ENCODE peak calls at places on chromosomes 3 and 15, in eight cellular contexts. B is adrenal gland; C is PC-9; A is KG1; O is heart right ventricle; Z is COR-L47; E is activated CD8-positive, alpha-beta memory T cell treated with anti-CD3 and anti-CD28 coated beads for 1 hour; N is stimulated activated naive CD8-positive, alpha-beta T cell treated with anti-CD3 and anti-CD28 coated beads, Interleukin-15, amount 100 ng/mL, for 72 hours. K is an unnamed sample.

GRCh38 chr15:72117448-72117697 is 577 bp downstream of the MYO9A start:
- DNase-seq in B (peak), O (peak), A (no peak), N (peak), C (peak), E (peak), Z (no peak), K (peak)

GRCh38 chr3:133121471-133121870 is 83.3 kb downstream of the TMEM108 start:
- DNase-seq in N (no peak), A (no peak), E (no peak), O (no peak), C (no peak), B (no peak), Z (no peak), K (no peak)

GRCh38 chr3:23877324-23877980 is 39.3 kb downstream of the NKIRAS1 start:
- DNase-seq in B (peak), C (peak), N (no peak), A (no peak), E (no peak), Z (no peak), O (no peak), K (no peak)

GRCh38 chr15:61226313-61227250 is 2.5 kb downstream of the RORA start:
- DNase-seq in E (no peak), O (no peak), B (peak), A (no peak), N (no peak), Z (no peak), C (no peak), K (no peak)

GRCh38 chr3:78801923-78802587 is 965.7 kb downstream of the ROBO1 start:
- DNase-seq in O (no peak), A (no peak), Z (no peak), B (no peak), C (no peak), E (no peak), N (no peak), K (no peak)

GRCh38 chr3:141845407-141846049 is 30.9 kb upstream of the ATP1B3 start:
- DNase-seq in B (no peak), E (no peak), Z (no peak), N (peak), O (no peak), A (no peak), C (no peak), K (no peak)

GRCh38 chr3:38311474-38311873 is 29.4 kb downstream of the SLC22A14 start:
- DNase-seq in Z (no peak), E (no peak), C (no peak), B (no peak), A (no peak), N (no peak), O (no peak), K (no peak)

GRCh38 chr15:64216722-64217428 is 54.1 kb upstream of the PPIB start:
- DNase-seq in C (no peak), E (no peak), B (peak), A (no peak), N (no peak), O (peak), Z (peak), K (no peak)

GRCh38 chr3:189629803-189630455 is 1.3 kb upstream of the TP63 start:
- DNase-seq in B (no peak), C (no peak), O (peak), A (no peak), N (no peak), E (no peak), Z (no peak), K (no peak)

GRCh38 chr3:72338082-72338941 is 509.9 kb downstream of the SHQ1 start:
- DNase-seq in N (peak), O (no peak), Z (no peak), A (no peak), E (no peak), C (no peak), B (no peak), K (peak)

GRCh38 chr15:57857871-57858270 is 151.4 kb downstream of the POLR2M start:
- DNase-seq in B (no peak), Z (no peak), O (no peak), C (no peak), A (no peak), E (no peak), N (no peak), K (no peak)

GRCh38 chr3:101155828-101156227 is 162.6 kb upstream of the ABI3BP start:
- DNase-seq in C (no peak), O (no peak), Z (no peak), A (no peak), N (no peak), B (no peak), E (no peak), K (no peak)

GRCh38 chr15:39261397-39261796 is 319.5 kb upstream of the THBS1 start:
- DNase-seq in B (no peak), N (no peak), E (no peak), O (no peak), C (no peak), A (no peak), Z (no peak), K (no peak)

GRCh38 chr3:123871946-123872345 is 12.2 kb downstream of the MYLK start:
- DNase-seq in B (no peak), C (no peak), N (no peak), O (no peak), A (no peak), E (no peak), Z (peak), K (no peak)

GRCh38 chr3:197068077-197068476 is 38.5 kb upstream of the MELTF start:
- DNase-seq in E (no peak), B (no peak), N (no peak), C (no peak), O (no peak), A (no peak), Z (no peak), K (no peak)

GRCh38 chr3:188901126-188901525 is 270.6 kb upstream of the TPRG1 start:
- DNase-seq in N (no peak), B (no peak), E (no peak), A (no peak), Z (no peak), C (no peak), O (no peak), K (no peak)

GRCh38 chr3:127026036-127026435 is 43.1 kb downstream of the PLXNA1 start:
- DNase-seq in C (no peak), O (no peak), B (no peak), Z (no peak), A (no peak), E (no peak), N (no peak), K (no peak)

GRCh38 chr3:168517514-168518071 is 421.9 kb upstream of the GOLIM4 start:
- DNase-seq in O (no peak), Z (peak), A (no peak), E (no peak), B (no peak), N (no peak), C (no peak), K (no peak)

GRCh38 chr15:48515497-48515896 is 130.0 kb downstream of the FBN1 start:
- DNase-seq in E (no peak), N (no peak), O (no peak), A (no peak), C (no peak), B (no peak), Z (no peak), K (no peak)

GRCh38 chr3:194937751-194938358 is 252.2 kb downstream of the FAM43A start:
- DNase-seq in A (no peak), N (no peak), B (no peak), C (no peak), O (no peak), Z (no peak), E (no peak), K (no peak)

GRCh38 chr15:42590619-42591237 is 15.3 kb downstream of the STARD9 start:
- DNase-seq in Z (no peak), B (no peak), E (no peak), C (no peak), N (no peak), O (no peak), A (no peak), K (no peak)

GRCh38 chr3:33141006-33141405 is 27.2 kb downstream of the CRTAP start:
- DNase-seq in O (no peak), C (no peak), N (no peak), E (no peak), B (no peak), Z (no peak), A (no peak), K (no peak)

GRCh38 chr15:74967670-74968069 is 11.1 kb upstream of the RPP25 start:
- DNase-seq in N (no peak), B (no peak), C (no peak), Z (no peak), A (no peak), E (no peak), O (no peak), K (no peak)

GRCh38 chr3:167032267-167032876 is 347.7 kb downstream of the ZBBX start:
- DNase-seq in C (peak), E (no peak), O (no peak), Z (peak), A (peak), N (no peak), B (no peak), K (no peak)

GRCh38 chr15:64443747-64444621 is 16.4 kb upstream of the ZNF609 start:
- DNase-seq in O (no peak), A (peak), B (no peak), N (peak), E (no peak), C (peak), Z (no peak), K (peak)

GRCh38 chr15:39704684-39705083 is 78.0 kb downstream of the FSIP1 start:
- DNase-seq in B (no peak), O (no peak), N (no peak), Z (no peak), A (no peak), C (no peak), E (no peak), K (no peak)

GRCh38 chr15:83733206-83733605 is 79.3 kb downstream of the ADAMTSL3 start:
- DNase-seq in N (no peak), Z (no peak), B (no peak), A (no peak), E (no peak), O (no peak), C (peak), K (peak)

GRCh38 chr15:60480149-60480548 is 1.2 kb upstream of the ICE2 start:
- DNase-seq in O (no peak), C (no peak), B (no peak), E (no peak), N (no peak), Z (no peak), A (no peak), K (no peak)